ENCODE peak calls at places on chromosomes 5 and 9, in five cellular contexts. N, P, H, V and M are unnamed samples.

GRCh38 chr9:93065321-93065720 is 6.8 kb downstream of the SUSD3 start:
- DNase-seq in V (no peak), H (no peak), P (no peak), N (no peak), M (no peak)

GRCh38 chr5:128213833-128214232 is 130.3 kb downstream of the SLC12A2 start:
- DNase-seq in P (no peak), V (no peak), N (no peak), H (no peak), M (no peak)

GRCh38 chr9:119289740-119290139 is 79.5 kb downstream of the BRINP1 start:
- DNase-seq in H (no peak), P (peak), N (no peak), V (peak), M (peak)

GRCh38 chr9:94639045-94639995 is at the start of gene FBP1:
- DNase-seq in P (no peak), N (peak), V (no peak), H (peak), M (peak)

GRCh38 chr5:126755593-126755992 is 21.3 kb upstream of the LMNB1 start:
- DNase-seq in H (no peak), P (no peak), N (no peak), V (no peak), M (no peak)

GRCh38 chr5:125719681-125720676 is 703.2 kb upstream of the GRAMD2B start:
- DNase-seq in N (no peak), V (no peak), P (no peak), H (no peak), M (no peak)

GRCh38 chr9:69620731-69621130 is 51.4 kb downstream of the APBA1 start:
- DNase-seq in H (no peak), N (no peak), V (no peak), P (no peak), M (no peak)

GRCh38 chr5:172502410-172502809 is 48.1 kb upstream of the SH3PXD2B start:
- DNase-seq in N (no peak), H (no peak), P (no peak), V (no peak), M (no peak)

GRCh38 chr5:151237685-151238084 is 13.8 kb upstream of the CCDC69 start:
- DNase-seq in V (no peak), P (no peak), N (no peak), H (no peak), M (no peak)

GRCh38 chr9:99818439-99818992 is 3.2 kb upstream of the NR4A3 start:
- DNase-seq in N (no peak), P (no peak), H (no peak), V (peak), M (peak)

GRCh38 chr9:91162311-91162710 is 199.4 kb downstream of the AUH start:
- DNase-seq in V (no peak), H (no peak), N (no peak), P (peak), M (no peak)

GRCh38 chr5:117220730-117221129 is 646.1 kb upstream of the SEMA6A start:
- DNase-seq in P (no peak), V (no peak), N (no peak), H (no peak), M (no peak)

GRCh38 chr5:11390369-11390768 is 513.9 kb downstream of the CTNND2 start:
- DNase-seq in H (no peak), V (no peak), N (no peak), P (peak), M (no peak)

GRCh38 chr9:136856541-136857141 is 4.5 kb downstream of the MAMDC4 start:
- DNase-seq in P (no peak), N (no peak), H (no peak), V (peak), M (peak)

GRCh38 chr5:54547711-54548250 is 30.2 kb downstream of the SNX18 start:
- DNase-seq in H (peak), P (peak), V (peak), N (peak), M (no peak)

GRCh38 chr5:14721990-14722656 is 57.6 kb downstream of the OTULIN start:
- DNase-seq in N (no peak), H (no peak), V (no peak), P (peak), M (no peak)

GRCh38 chr5:169637085-169637855 is at the start of gene DOCK2:
- DNase-seq in P (no peak), N (peak), H (peak), V (no peak), M (peak)

GRCh38 chr9:117073539-117074336 is 341.1 kb downstream of the ASTN2 start:
- DNase-seq in P (no peak), V (peak), H (no peak), N (no peak), M (peak)

GRCh38 chr9:137606005-137606601 is 617 bp downstream of the ARRDC1 start:
- DNase-seq in P (no peak), V (peak), H (peak), N (peak), M (peak)

GRCh38 chr5:109650451-109650850 is 39.3 kb upstream of the MAN2A1 start:
- DNase-seq in P (no peak), H (no peak), N (no peak), V (no peak), M (no peak)

GRCh38 chr9:105064248-105065118 is 136.5 kb upstream of the ABCA1 start:
- DNase-seq in H (peak), V (peak), P (peak), N (peak), M (peak)

GRCh38 chr9:95627802-95628201 is 111.0 kb upstream of the PTCH1 start:
- DNase-seq in H (no peak), V (no peak), N (no peak), P (peak), M (no peak)

GRCh38 chr9:129310666-129311350 is 132.7 kb upstream of the IER5L start:
- DNase-seq in V (no peak), P (peak), H (no peak), N (peak), M (no peak)

GRCh38 chr9:98944130-98945074 is 695 bp downstream of the COL15A1 start:
- DNase-seq in P (no peak), N (no peak), H (no peak), V (no peak), M (peak)

GRCh38 chr9:120080781-120081180 is 499.2 kb downstream of the CDK5RAP2 start:
- DNase-seq in H (no peak), N (no peak), P (no peak), V (no peak), M (no peak)

DNA sequence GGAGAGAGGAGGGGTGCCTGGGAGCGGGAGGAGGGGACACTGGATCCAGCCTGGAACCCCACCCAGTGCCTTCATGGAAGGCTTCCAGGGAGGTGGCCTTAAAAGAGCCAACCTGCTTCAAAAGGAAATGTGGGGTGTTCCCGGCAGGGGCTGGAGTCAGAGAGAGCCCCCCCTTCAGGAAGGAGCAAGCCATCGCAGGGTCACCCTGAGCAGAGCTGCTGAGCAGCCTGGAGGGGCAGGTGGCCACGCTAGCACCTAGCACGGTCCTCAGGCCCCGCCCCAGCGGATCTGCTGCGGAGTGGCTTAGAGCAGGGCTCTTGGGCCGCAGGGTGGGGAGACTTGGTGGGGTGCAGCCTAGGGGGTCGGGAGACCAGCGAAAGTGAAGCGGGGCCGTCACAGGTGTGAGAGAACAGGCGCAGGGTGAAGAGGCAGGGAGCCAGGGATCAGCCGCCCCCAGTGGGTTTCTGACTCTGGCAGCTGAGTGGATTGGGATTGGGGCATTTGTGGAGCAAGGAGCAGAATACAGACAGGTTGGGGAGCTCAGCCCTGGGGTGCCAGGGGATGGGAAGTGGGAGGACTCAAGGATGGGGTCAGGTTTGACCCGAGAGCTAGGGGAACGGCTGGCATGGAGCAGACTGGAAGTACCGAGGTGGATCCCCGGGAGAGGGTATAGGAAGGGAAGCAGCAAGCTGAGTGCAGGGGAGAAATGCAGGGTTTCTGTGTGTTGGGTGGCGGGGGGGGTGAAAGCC is 1.5 kb downstream of the LCN2 start:
- DNase-seq in N (peak), V (no peak), P (no peak), H (no peak), M (peak)
- TF ChIP-seq CTCF in N (no peak), V (peak), P (peak), H (no peak), M (peak)

DNA sequence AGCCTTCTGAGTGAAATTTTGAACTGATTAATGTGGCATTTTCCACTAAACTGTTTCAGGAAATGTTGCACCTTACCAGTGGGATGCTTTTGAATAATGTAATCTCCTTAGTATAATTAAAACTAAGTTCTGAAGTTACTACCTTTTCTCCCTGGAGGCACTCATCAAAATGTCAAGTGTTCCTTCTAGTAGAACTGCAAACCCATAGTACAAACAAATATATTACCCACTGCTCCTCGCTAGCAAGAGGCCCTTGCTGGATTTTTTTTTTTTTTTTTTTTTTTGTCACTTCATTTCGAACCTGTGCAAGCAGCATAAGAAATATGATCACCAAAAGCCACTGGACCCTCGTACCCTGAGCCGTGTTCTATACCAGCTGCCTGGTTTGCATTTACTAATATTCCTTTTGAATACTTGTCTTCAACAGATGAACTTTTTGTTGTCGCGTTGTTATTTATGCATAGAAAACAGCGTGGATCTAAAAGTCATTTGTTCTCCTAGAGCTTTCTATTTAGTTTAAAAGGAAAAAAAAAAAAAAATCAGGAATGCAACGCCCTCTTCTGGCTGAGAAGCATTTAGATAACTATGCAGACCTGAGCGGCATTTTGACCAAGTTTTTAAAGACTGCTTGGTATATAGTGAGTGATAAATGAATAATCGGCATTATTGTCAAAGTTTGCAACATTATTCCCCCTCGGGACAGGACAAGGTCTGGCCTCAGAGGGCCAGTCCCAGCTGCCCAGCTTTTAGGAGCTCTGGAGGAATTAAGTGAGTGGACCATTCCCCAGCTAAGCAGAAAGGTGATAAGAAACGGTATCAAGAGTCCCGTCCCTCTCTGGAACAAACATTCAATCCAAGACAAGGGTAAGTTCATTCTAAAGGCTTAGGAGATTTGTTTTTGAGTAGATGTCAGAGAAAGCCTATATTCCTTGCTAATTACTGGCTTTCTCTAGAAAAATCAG is 162.5 kb upstream of the KIF2A start:
- DNase-seq in H (no peak), V (no peak), P (peak), N (no peak), M (no peak)
- TF ChIP-seq CTCF in H (peak), V (peak), P (peak), N (peak), M (peak)

DNA sequence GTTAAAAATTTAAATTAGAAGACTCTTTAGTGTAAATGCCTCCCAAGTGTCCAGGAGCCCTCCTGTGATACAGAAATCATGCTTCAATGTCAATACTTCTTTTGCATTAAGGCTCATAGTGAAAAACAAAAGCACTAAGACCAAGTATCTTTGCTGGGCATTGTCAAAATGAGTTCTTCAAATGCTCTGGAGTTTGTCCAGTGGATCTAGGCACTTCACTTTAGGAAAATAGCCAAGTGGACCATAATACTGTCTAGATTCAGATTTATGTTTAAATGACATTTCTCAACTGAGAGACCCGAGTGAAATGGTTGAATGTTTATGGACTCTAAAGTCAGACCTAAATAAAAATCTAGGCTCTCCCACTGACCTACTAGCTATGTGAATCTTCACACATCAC is 21.3 kb upstream of the CCDC112 start:
- DNase-seq in P (no peak), V (no peak), N (no peak), H (no peak), M (no peak)
- TF ChIP-seq CTCF in P (no peak), V (no peak), N (no peak), H (no peak), M (no peak)

DNA sequence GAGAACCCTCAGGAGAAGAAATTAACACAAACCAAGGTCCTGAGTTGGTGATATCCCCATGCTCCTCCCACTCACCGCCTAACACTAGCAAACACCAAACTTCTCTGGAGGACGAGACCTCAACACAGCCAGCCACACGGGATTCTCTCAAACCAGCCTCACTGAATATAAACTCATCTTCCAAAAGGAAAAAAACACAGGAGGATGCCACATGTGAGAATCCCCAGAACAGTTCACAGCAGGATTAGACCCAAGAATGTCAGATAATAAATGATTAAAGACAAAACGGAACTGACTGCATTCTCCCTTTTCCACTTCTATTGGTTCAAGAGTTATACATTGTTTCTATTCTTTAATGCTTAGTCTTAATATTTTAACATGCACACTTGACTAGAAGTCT is 89.2 kb downstream of the LPAR1 start:
- DNase-seq in P (no peak), N (no peak), H (no peak), V (no peak), M (no peak)
- TF ChIP-seq CTCF in P (no peak), N (no peak), H (no peak), V (no peak), M (no peak)

GRCh38 chr9:87301381-87301780 is 196.3 kb upstream of the DAPK1 start:
- DNase-seq in V (no peak), N (no peak), P (no peak), H (no peak), M (no peak)
- TF ChIP-seq CTCF in V (no peak), N (no peak), P (no peak), H (no peak), M (no peak)

GRCh38 chr5:18281947-18282557 is 647.8 kb downstream of the TAF11L14 start:
- DNase-seq in P (peak), H (no peak), N (no peak), V (no peak), M (no peak)
- TF ChIP-seq CTCF in P (peak), H (no peak), N (peak), V (peak), M (peak)

DNA sequence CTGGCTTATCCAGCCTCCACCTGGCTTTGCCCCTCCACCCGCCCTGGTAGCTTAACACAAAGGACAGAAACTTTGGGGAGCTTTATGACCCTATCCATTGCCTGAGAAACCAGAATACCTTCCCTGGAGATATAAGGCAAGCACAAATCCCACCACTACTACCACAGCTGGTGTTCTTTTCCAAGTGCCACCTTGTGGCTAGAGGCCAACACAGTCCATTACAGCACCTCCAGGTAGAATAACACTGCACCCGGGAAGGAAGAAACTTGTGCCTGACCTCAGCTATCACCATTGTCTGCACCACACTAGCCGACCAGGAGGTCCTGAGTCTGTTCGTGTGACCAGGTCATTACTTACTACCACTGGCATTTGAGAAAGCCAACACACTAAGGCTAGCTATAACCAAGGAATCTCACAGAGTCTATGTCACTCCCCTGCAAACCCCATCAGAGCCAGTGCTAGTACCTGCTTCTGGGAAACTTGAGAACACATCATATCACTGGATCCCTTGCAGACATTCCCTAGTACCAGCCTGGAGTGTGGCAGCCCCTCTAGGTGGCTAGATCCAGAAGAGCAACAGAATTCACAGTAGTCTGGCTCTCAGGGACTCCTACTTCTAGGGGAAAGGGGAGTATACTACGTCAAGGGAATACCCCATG is 74.0 kb upstream of the RUSC2 start:
- DNase-seq in N (no peak), P (no peak), V (no peak), H (no peak), M (no peak)
- TF ChIP-seq CTCF in N (no peak), P (peak), V (peak), H (no peak), M (no peak)

DNA sequence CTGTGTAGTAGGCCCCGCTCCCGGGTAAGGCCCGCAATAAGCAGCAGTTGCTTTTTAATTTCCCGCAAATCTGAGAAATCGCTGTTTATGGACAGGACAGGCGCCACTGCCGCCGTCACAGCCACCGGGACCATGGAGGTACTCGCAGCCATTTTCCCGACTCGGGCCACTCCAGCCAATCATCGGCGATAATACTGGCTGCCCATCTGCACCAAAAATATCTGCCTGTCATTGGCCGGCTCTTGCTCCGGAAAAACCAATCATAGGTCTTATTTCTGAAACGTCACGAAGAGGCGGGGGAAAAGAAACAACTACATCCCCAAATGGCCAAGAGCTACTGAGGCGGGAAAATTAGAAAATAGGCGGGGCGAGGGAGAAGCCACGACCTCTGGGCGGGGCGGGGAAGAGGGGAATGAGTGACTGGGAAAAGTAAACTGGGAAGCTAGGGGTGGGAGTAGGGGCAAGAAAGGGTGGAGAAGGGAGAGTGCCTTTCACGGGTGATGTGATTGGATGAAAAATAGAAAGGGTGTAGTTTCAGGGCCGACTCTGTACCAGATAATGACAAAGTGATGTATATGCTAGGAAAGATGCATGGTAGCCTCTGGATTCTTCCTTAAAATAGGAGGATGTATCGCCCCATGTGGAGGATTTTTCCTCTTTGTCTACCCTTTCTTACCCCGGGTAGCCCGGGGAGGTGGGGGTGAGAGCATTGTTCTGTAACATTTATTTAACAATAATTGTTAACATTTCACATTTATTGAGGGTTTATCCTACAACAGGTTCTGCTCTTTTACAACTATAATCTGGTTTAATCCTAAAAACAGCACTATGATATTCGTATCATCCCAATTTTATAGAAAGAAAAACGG is at the start of gene CDC23:
- DNase-seq in V (peak), H (peak), N (peak), P (peak), M (peak)
- TF ChIP-seq CTCF in V (no peak), H (no peak), N (no peak), P (peak), M (no peak)

DNA sequence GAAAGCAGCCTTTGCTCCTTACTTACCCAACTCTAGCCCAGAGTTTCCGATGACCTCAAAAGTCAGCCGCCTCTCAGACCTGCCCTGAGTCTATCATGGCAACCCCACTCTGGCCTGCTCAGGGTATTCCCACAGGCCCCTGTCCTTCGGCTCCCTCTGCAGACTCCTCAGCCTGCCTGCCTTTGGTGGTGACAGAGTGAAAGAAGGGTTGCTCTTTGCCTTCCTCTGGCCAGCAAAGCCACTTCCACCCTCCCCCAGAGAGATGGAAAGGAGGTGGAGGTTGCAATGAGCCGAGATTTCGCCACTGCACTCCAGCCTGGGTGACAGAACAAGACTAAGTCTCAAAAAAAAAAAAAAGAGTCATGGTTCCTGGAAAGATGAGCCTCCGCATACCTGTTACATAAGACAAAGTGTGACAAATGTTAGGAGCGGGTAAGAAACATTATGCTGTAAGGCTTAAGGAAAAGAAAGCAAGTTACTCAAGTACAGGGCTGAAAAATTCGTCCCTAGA is 2.3 kb upstream of the SMIM33 start:
- DNase-seq in N (no peak), P (no peak), H (no peak), V (no peak), M (no peak)
- TF ChIP-seq CTCF in N (no peak), P (no peak), H (no peak), V (no peak), M (no peak)

GRCh38 chr9:114382951-114383865 is 4.6 kb downstream of the AKNA start:
- DNase-seq in P (peak), H (no peak), N (peak), V (no peak), M (peak)
- TF ChIP-seq CTCF in P (peak), H (no peak), N (no peak), V (no peak), M (no peak)